ENCODE peak calls at places on chromosomes 16 and 17, in eight cellular contexts. One of them, this sample, is unnamed.

GRCh38 chr16:27264151-27264550 is 4.4 kb downstream of the NSMCE1 start:
- DNase-seq in mesendoderm: peak; percentile 60
- DNase-seq in CD8-positive, alpha-beta memory T cell: no peak
- DNase-seq in heart left ventricle: no peak
- DNase-seq in sigmoid colon: no peak
- DNase-seq in caudate nucleus: no peak
- DNase-seq in coronary artery: no peak
- DNase-seq in aorta: no peak
- DNase-seq in this sample: no peak

GRCh38 chr16:77739493-77739892 is 17.2 kb downstream of the NUDT7 start:
- DNase-seq in heart left ventricle: no peak
- DNase-seq in coronary artery: no peak
- DNase-seq in mesendoderm: no peak
- DNase-seq in CD8-positive, alpha-beta memory T cell: no peak
- DNase-seq in aorta: no peak
- DNase-seq in caudate nucleus: no peak
- DNase-seq in sigmoid colon: no peak
- DNase-seq in this sample: no peak

GRCh38 chr16:29743827-29744531 is 1.8 kb downstream of the C16orf54 start:
- DNase-seq in aorta: peak; percentile 29
- DNase-seq in sigmoid colon: no peak
- DNase-seq in coronary artery: no peak
- DNase-seq in heart left ventricle: no peak
- DNase-seq in CD8-positive, alpha-beta memory T cell: peak; percentile 53
- DNase-seq in caudate nucleus: no peak
- DNase-seq in mesendoderm: no peak
- DNase-seq in this sample: peak; percentile 68

GRCh38 chr17:1793447-1793806 is 31.6 kb downstream of the SERPINF1 start:
- DNase-seq in sigmoid colon: peak; percentile 17
- DNase-seq in heart left ventricle: no peak
- DNase-seq in CD8-positive, alpha-beta memory T cell: no peak
- DNase-seq in aorta: peak; percentile 17
- DNase-seq in caudate nucleus: no peak
- DNase-seq in coronary artery: no peak
- DNase-seq in mesendoderm: peak; percentile 12
- DNase-seq in this sample: peak; percentile 46

GRCh38 chr17:31369266-31369665 is 22.2 kb upstream of the RAB11FIP4 start:
- DNase-seq in sigmoid colon: no peak
- DNase-seq in coronary artery: no peak
- DNase-seq in CD8-positive, alpha-beta memory T cell: no peak
- DNase-seq in aorta: no peak
- DNase-seq in heart left ventricle: no peak
- DNase-seq in caudate nucleus: no peak
- DNase-seq in mesendoderm: no peak
- DNase-seq in this sample: no peak

GRCh38 chr17:78151514-78152008 is 5.4 kb downstream of the C17orf99 start:
- DNase-seq in aorta: no peak
- DNase-seq in mesendoderm: no peak
- DNase-seq in caudate nucleus: no peak
- DNase-seq in heart left ventricle: peak; percentile 26
- DNase-seq in coronary artery: no peak
- DNase-seq in CD8-positive, alpha-beta memory T cell: no peak
- DNase-seq in sigmoid colon: no peak
- DNase-seq in this sample: peak; percentile 60

GRCh38 chr16:30357085-30357714 is 2.1 kb upstream of the CD2BP2 start:
- DNase-seq in CD8-positive, alpha-beta memory T cell: no peak
- DNase-seq in caudate nucleus: no peak
- DNase-seq in aorta: no peak
- DNase-seq in heart left ventricle: no peak
- DNase-seq in mesendoderm: no peak
- DNase-seq in coronary artery: no peak
- DNase-seq in sigmoid colon: no peak
- DNase-seq in this sample: no peak

GRCh38 chr17:74497471-74497870 is 31.0 kb downstream of the CD300A start:
- DNase-seq in mesendoderm: no peak
- DNase-seq in CD8-positive, alpha-beta memory T cell: no peak
- DNase-seq in coronary artery: peak; percentile 40
- DNase-seq in sigmoid colon: peak; percentile 50
- DNase-seq in caudate nucleus: no peak
- DNase-seq in aorta: no peak
- DNase-seq in heart left ventricle: no peak
- DNase-seq in this sample: no peak

GRCh38 chr16:8577678-8578304 is 12.5 kb downstream of the TMEM114 start:
- DNase-seq in aorta: no peak
- DNase-seq in heart left ventricle: no peak
- DNase-seq in caudate nucleus: no peak
- DNase-seq in coronary artery: no peak
- DNase-seq in sigmoid colon: no peak
- DNase-seq in CD8-positive, alpha-beta memory T cell: no peak
- DNase-seq in mesendoderm: no peak
- DNase-seq in this sample: no peak

GRCh38 chr17:76260220-76260619 is 4.9 kb upstream of the UBALD2 start:
- DNase-seq in sigmoid colon: no peak
- DNase-seq in CD8-positive, alpha-beta memory T cell: no peak
- DNase-seq in heart left ventricle: no peak
- DNase-seq in aorta: no peak
- DNase-seq in mesendoderm: no peak
- DNase-seq in caudate nucleus: no peak
- DNase-seq in coronary artery: no peak
- DNase-seq in this sample: no peak
- H3K27ac ChIP-seq in sigmoid colon: peak overlapping the region; percentile 12
- H3K27ac ChIP-seq in CD8-positive, alpha-beta memory T cell: no peak overlapping the region
- H3K27ac ChIP-seq in heart left ventricle: no peak overlapping the region
- H3K27ac ChIP-seq in aorta: no peak overlapping the region
- H3K27ac ChIP-seq in mesendoderm: no peak overlapping the region
- H3K27ac ChIP-seq in caudate nucleus: no peak overlapping the region
- H3K27ac ChIP-seq in coronary artery: no peak overlapping the region
- H3K27ac ChIP-seq in this sample: no peak overlapping the region

GRCh38 chr17:30344283-30345088 is 10.6 kb upstream of the TMIGD1 start:
- DNase-seq in CD8-positive, alpha-beta memory T cell: no peak
- DNase-seq in sigmoid colon: no peak
- DNase-seq in aorta: no peak
- DNase-seq in heart left ventricle: peak; percentile 46
- DNase-seq in caudate nucleus: peak; percentile 55
- DNase-seq in mesendoderm: no peak
- DNase-seq in coronary artery: no peak
- DNase-seq in this sample: peak; percentile 82

GRCh38 chr17:30345089-30345433 is 11.2 kb upstream of the TMIGD1 start:
- DNase-seq in caudate nucleus: no peak
- DNase-seq in mesendoderm: no peak
- DNase-seq in heart left ventricle: no peak
- DNase-seq in aorta: no peak
- DNase-seq in coronary artery: no peak
- DNase-seq in sigmoid colon: no peak
- DNase-seq in CD8-positive, alpha-beta memory T cell: no peak
- DNase-seq in this sample: no peak

GRCh38 chr17:30345527-30346075 is 11.7 kb upstream of the TMIGD1 start:
- DNase-seq in coronary artery: no peak
- DNase-seq in sigmoid colon: no peak
- DNase-seq in heart left ventricle: no peak
- DNase-seq in aorta: no peak
- DNase-seq in caudate nucleus: no peak
- DNase-seq in CD8-positive, alpha-beta memory T cell: no peak
- DNase-seq in mesendoderm: no peak
- DNase-seq in this sample: no peak

GRCh38 chr17:30341703-30342102 is 7.8 kb upstream of the TMIGD1 start:
- DNase-seq in coronary artery: no peak
- DNase-seq in CD8-positive, alpha-beta memory T cell: no peak
- DNase-seq in caudate nucleus: no peak
- DNase-seq in heart left ventricle: no peak
- DNase-seq in sigmoid colon: no peak
- DNase-seq in aorta: no peak
- DNase-seq in mesendoderm: no peak
- DNase-seq in this sample: no peak

DNA sequence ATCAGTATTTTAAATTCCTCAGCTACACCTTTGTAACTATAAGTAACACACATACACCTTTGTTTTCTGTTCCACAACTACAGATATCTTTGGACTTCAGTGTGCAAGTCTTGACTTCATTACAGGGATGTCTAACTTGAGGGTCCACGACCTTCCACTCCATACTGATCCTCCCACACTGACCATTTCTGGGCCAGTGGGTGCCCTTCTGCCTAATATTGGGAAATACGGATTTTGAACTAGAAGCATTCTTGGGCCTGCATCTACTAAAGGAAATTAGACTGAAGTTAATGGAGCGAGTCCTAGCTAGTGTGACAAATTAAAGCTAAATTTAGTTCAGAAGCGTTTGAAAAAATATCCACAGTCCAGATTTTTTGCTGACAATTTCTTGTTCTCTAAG is 9.9 kb upstream of the TMIGD1 start:
- DNase-seq in CD8-positive, alpha-beta memory T cell: no peak
- DNase-seq in sigmoid colon: no peak
- DNase-seq in aorta: no peak
- DNase-seq in coronary artery: no peak
- DNase-seq in heart left ventricle: no peak
- DNase-seq in mesendoderm: no peak
- DNase-seq in caudate nucleus: no peak
- DNase-seq in this sample: no peak
- H3K27ac ChIP-seq in CD8-positive, alpha-beta memory T cell: no peak overlapping the region
- H3K27ac ChIP-seq in sigmoid colon: no peak overlapping the region
- H3K27ac ChIP-seq in aorta: no peak overlapping the region
- H3K27ac ChIP-seq in coronary artery: no peak overlapping the region
- H3K27ac ChIP-seq in heart left ventricle: no peak overlapping the region
- H3K27ac ChIP-seq in mesendoderm: no peak overlapping the region
- H3K27ac ChIP-seq in caudate nucleus: peak overlapping the region; percentile 86
- H3K27ac ChIP-seq in this sample: peak overlapping the region; percentile 74

GRCh38 chr16:13081825-13082224 is 180.4 kb downstream of the SHISA9 start:
- DNase-seq in coronary artery: no peak
- DNase-seq in sigmoid colon: no peak
- DNase-seq in mesendoderm: no peak
- DNase-seq in heart left ventricle: no peak
- DNase-seq in aorta: no peak
- DNase-seq in caudate nucleus: no peak
- DNase-seq in CD8-positive, alpha-beta memory T cell: no peak
- DNase-seq in this sample: no peak
- H3K27ac ChIP-seq in coronary artery: no peak overlapping the region
- H3K27ac ChIP-seq in sigmoid colon: no peak overlapping the region
- H3K27ac ChIP-seq in mesendoderm: no peak overlapping the region
- H3K27ac ChIP-seq in heart left ventricle: no peak overlapping the region
- H3K27ac ChIP-seq in aorta: no peak overlapping the region
- H3K27ac ChIP-seq in caudate nucleus: no peak overlapping the region
- H3K27ac ChIP-seq in CD8-positive, alpha-beta memory T cell: no peak overlapping the region
- H3K27ac ChIP-seq in this sample: no peak overlapping the region

DNA sequence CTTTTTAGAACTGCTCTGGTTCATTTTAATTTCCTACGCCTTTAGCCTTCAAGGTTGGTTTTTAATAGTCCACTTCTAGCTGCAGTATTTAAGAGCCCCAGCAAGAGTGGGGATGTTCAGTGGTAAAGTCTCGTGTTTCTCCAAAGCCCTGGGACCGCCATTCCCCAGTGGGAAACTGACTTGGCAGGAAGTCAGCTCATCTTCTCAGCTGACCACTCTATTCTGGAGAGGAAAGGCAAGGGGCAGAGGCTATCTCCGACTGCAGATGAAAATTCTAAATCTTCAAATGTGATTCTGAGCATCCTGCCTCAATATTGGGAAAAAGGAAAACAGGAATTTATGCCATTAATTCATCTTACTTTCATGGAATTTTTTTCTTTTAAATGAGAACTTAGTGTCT is 35.5 kb downstream of the HS3ST3B1 start:
- DNase-seq in mesendoderm: no peak
- DNase-seq in CD8-positive, alpha-beta memory T cell: no peak
- DNase-seq in caudate nucleus: no peak
- DNase-seq in coronary artery: no peak
- DNase-seq in sigmoid colon: no peak
- DNase-seq in heart left ventricle: peak; percentile 39
- DNase-seq in aorta: no peak
- DNase-seq in this sample: no peak
- H3K27ac ChIP-seq in mesendoderm: no peak overlapping the region
- H3K27ac ChIP-seq in CD8-positive, alpha-beta memory T cell: no peak overlapping the region
- H3K27ac ChIP-seq in caudate nucleus: no peak overlapping the region
- H3K27ac ChIP-seq in coronary artery: no peak overlapping the region
- H3K27ac ChIP-seq in sigmoid colon: no peak overlapping the region
- H3K27ac ChIP-seq in heart left ventricle: peak overlapping the region; percentile 27
- H3K27ac ChIP-seq in aorta: no peak overlapping the region
- H3K27ac ChIP-seq in this sample: no peak overlapping the region

DNA sequence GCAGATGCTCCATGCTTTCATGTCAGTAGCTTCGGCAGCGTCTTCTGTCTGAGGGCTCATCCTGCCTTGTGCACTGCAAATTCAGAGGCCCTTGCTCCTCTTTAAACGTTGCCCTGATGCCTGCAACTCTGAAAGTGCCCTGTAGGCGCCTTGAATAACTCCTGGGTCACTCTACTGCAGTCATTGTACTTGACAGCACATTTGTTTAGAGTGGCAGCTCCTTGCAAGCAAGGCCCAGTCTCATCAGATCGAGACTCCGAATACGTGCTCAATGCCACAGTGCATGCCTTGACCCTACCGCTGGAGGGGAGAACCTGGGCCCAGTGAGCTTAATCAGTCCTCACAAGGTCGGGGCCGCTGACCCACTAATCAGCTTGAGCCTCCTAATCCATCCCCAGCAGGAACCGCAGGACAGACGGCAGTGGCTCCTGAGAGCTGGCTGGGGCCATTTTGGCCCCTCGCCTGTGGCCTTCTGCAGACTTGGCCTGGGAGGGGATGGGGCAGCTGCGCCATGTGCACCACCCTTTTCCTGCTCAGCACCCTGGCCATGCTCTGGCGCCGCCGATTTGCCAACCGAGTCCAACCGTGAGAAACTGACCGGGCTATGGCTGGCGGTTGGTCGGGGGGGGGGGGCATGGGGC is at the start of gene PRCD:
- DNase-seq in aorta: peak; percentile 47
- DNase-seq in heart left ventricle: no peak
- DNase-seq in CD8-positive, alpha-beta memory T cell: no peak
- DNase-seq in caudate nucleus: no peak
- DNase-seq in coronary artery: peak; percentile 69
- DNase-seq in sigmoid colon: no peak
- DNase-seq in mesendoderm: peak; percentile 71
- DNase-seq in this sample: no peak
- H3K27ac ChIP-seq in aorta: no peak within 1 kb of the TSS
- H3K27ac ChIP-seq in heart left ventricle: peak within 1 kb of the TSS; percentile 89
- H3K27ac ChIP-seq in CD8-positive, alpha-beta memory T cell: no peak within 1 kb of the TSS
- H3K27ac ChIP-seq in caudate nucleus: peak within 1 kb of the TSS; percentile 77
- H3K27ac ChIP-seq in coronary artery: peak within 1 kb of the TSS; percentile 45
- H3K27ac ChIP-seq in sigmoid colon: peak within 1 kb of the TSS; percentile 75
- H3K27ac ChIP-seq in mesendoderm: no peak within 1 kb of the TSS
- H3K27ac ChIP-seq in this sample: peak within 1 kb of the TSS; percentile 47

GRCh38 chr16:18072161-18072560 is 264.4 kb downstream of the NPIPA8 start:
- DNase-seq in mesendoderm: no peak
- DNase-seq in heart left ventricle: no peak
- DNase-seq in aorta: no peak
- DNase-seq in coronary artery: no peak
- DNase-seq in caudate nucleus: no peak
- DNase-seq in CD8-positive, alpha-beta memory T cell: no peak
- DNase-seq in sigmoid colon: no peak
- DNase-seq in this sample: no peak
- H3K27ac ChIP-seq in mesendoderm: no peak overlapping the region
- H3K27ac ChIP-seq in heart left ventricle: no peak overlapping the region
- H3K27ac ChIP-seq in aorta: no peak overlapping the region
- H3K27ac ChIP-seq in coronary artery: no peak overlapping the region
- H3K27ac ChIP-seq in caudate nucleus: no peak overlapping the region
- H3K27ac ChIP-seq in CD8-positive, alpha-beta memory T cell: no peak overlapping the region
- H3K27ac ChIP-seq in sigmoid colon: no peak overlapping the region
- H3K27ac ChIP-seq in this sample: no peak overlapping the region